ENCODE peak calls at places on chromosomes 5 and 9, in nine cellular contexts. E is tibial nerve, G is A549, N is K562, C is transverse colon, W is HepG2, K is H1, X is GM12878, Z is stomach. Q is an unnamed sample.

GRCh38 chr5:123813937-123814624 is 302.1 kb downstream of the CSNK1G3 start:
- DNase-seq in E (no peak), G (no peak), N (no peak), C (no peak), W (no peak), K (no peak), X (peak; percentile 43), Z (no peak), Q (no peak)

GRCh38 chr5:107026098-107026497 is 644.6 kb downstream of the EFNA5 start:
- DNase-seq in E (no peak), G (no peak), N (no peak), C (no peak), W (no peak), K (no peak), X (no peak), Z (no peak), Q (no peak)

GRCh38 chr5:13659391-13659790 is 285.1 kb downstream of the DNAH5 start:
- DNase-seq in E (no peak), G (no peak), N (no peak), C (no peak), W (no peak), K (no peak), X (no peak), Z (no peak), Q (no peak)

GRCh38 chr5:144774247-144774646 is 603.6 kb downstream of the KCTD16 start:
- DNase-seq in E (no peak), G (no peak), N (no peak), C (no peak), W (no peak), K (no peak), X (no peak), Z (no peak), Q (no peak)

GRCh38 chr9:86714976-86715375 is 232.3 kb downstream of the GAS1 start:
- DNase-seq in E (no peak), G (no peak), N (no peak), C (no peak), W (no peak), K (no peak), X (no peak), Z (no peak), Q (no peak)

GRCh38 chr5:123700624-123701023 is 188.6 kb downstream of the CSNK1G3 start:
- DNase-seq in E (no peak), G (peak; percentile 29), N (no peak), C (no peak), W (no peak), K (no peak), X (no peak), Z (no peak), Q (no peak)

GRCh38 chr5:21649969-21650368 is 1203.2 kb downstream of the CDH12 start:
- DNase-seq in E (no peak), G (no peak), N (no peak), C (no peak), W (no peak), K (no peak), X (no peak), Z (no peak), Q (no peak)

GRCh38 chr5:55480781-55481180 is 54.0 kb downstream of the PLPP1 start:
- DNase-seq in E (no peak), G (no peak), N (no peak), C (no peak), W (no peak), K (no peak), X (no peak), Z (no peak), Q (no peak)

GRCh38 chr9:89853931-89854330 is 249.1 kb downstream of the GADD45G start:
- DNase-seq in E (no peak), G (no peak), N (no peak), C (no peak), W (no peak), K (no peak), X (no peak), Z (no peak), Q (no peak)

GRCh38 chr9:90766736-90767135 is 34.9 kb upstream of the SYK start:
- DNase-seq in E (no peak), G (no peak), N (no peak), C (no peak), W (no peak), K (no peak), X (no peak), Z (no peak), Q (no peak)

GRCh38 chr9:26975728-26976707 is 19.8 kb downstream of the IFT74 start:
- DNase-seq in E (no peak), G (peak; percentile 40), N (no peak), C (peak; percentile 56), W (peak; percentile 32), K (peak; percentile 74), X (no peak), Z (peak; percentile 38), Q (no peak)

GRCh38 chr9:21804791-21805190 is 2.4 kb downstream of the MTAP start:
- DNase-seq in E (no peak), G (no peak), N (no peak), C (no peak), W (no peak), K (no peak), X (no peak), Z (no peak), Q (no peak)

GRCh38 chr9:136031094-136031493 is 64.0 kb downstream of the NACC2 start:
- DNase-seq in E (no peak), G (no peak), N (no peak), C (no peak), W (no peak), K (no peak), X (no peak), Z (no peak), Q (no peak)

GRCh38 chr5:135605221-135605620 is 26.4 kb upstream of the CXCL14 start:
- DNase-seq in E (no peak), G (no peak), N (no peak), C (no peak), W (no peak), K (no peak), X (no peak), Z (no peak), Q (no peak)

GRCh38 chr9:92669890-92670708 is at the start of gene IPPK:
- DNase-seq in E (peak; percentile 95), G (peak; percentile 99), N (peak; percentile 96), C (peak; percentile 98), W (peak; percentile 96), K (peak; percentile 96), X (peak; percentile 91), Z (peak; percentile 98), Q (peak; percentile 98)
- TF ChIP-seq POLR2A in E (peak; percentile 58), G (peak; percentile 76), N (peak; percentile 93), C (peak; percentile 81), W (peak; percentile 89), K (no peak), X (peak; percentile 90), Z (no peak), Q (peak; percentile 58)

GRCh38 chr9:34276772-34277171 is 52.3 kb downstream of the KIF24 start:
- DNase-seq in E (no peak), G (no peak), N (no peak), C (no peak), W (no peak), K (no peak), X (no peak), Z (no peak), Q (no peak)

GRCh38 chr9:34282096-34282495 is 47.0 kb downstream of the KIF24 start:
- DNase-seq in E (no peak), G (no peak), N (no peak), C (no peak), W (no peak), K (no peak), X (no peak), Z (no peak), Q (no peak)

GRCh38 chr9:34275811-34276210 is 53.3 kb downstream of the KIF24 start:
- DNase-seq in E (no peak), G (no peak), N (no peak), C (no peak), W (no peak), K (no peak), X (no peak), Z (no peak), Q (no peak)

DNA sequence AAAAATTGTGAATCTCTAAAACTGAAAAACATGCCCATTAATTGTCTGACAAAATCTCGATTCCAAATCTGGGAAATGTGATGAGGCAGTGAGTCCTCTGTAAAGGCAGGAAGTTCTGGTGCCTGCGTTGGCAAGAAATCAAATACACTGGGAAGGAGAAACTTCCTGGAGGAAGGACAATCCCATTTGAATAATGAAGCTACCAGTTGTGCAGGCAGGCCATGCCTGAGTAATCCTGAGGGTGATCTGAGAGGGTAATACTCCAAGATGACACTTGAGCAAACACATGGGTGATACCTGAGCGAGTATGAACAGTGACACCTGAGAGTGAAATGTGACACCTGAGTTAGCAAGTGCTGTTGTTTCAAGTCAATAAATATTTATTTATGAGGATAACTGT is 49.6 kb downstream of the KIF24 start:
- DNase-seq in E (no peak), G (no peak), N (no peak), C (no peak), W (no peak), K (no peak), X (no peak), Z (no peak), Q (no peak)
- TF ChIP-seq EP300 in E (no peak), G (no peak), N (no peak), C (no peak), W (no peak), K (no peak), X (no peak), Z (no peak), Q (no peak)

DNA sequence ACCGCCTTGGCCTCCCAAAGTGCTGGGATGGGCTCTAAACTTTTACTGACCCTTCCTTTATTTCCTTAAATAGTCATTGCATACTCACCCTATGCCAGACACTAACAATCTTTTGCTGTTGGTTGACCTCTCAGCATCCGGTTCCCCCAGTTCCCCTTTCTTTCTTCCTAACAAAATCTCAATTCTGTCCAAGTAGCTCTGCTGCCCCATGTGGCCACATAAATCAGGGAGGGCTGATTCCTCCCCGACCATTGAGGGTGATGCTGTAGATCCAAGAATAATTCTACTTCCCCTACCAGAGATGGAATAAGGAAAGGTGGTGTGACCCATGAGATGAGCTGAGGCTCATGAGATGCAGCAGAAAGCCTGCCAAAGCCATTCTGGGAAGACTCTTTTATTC is 315.3 kb upstream of the MSX2 start:
- DNase-seq in E (no peak), G (no peak), N (peak; percentile 13), C (no peak), W (no peak), K (no peak), X (no peak), Z (no peak), Q (no peak)
- TF ChIP-seq CTCF in E (no peak), G (peak; percentile 5), N (peak; percentile 44), C (no peak), W (no peak), K (peak; percentile 50), X (no peak), Z (no peak), Q (no peak)

GRCh38 chr5:149521739-149522373 is 29.4 kb downstream of the CSNK1A1 start:
- DNase-seq in E (no peak), G (no peak), N (no peak), C (no peak), W (no peak), K (no peak), X (no peak), Z (no peak), Q (no peak)

GRCh38 chr5:149517461-149518122 is 33.6 kb downstream of the CSNK1A1 start:
- DNase-seq in E (no peak), G (no peak), N (no peak), C (no peak), W (no peak), K (no peak), X (no peak), Z (no peak), Q (no peak)

GRCh38 chr5:149514512-149514911 is 36.7 kb downstream of the CSNK1A1 start:
- DNase-seq in E (no peak), G (no peak), N (no peak), C (no peak), W (no peak), K (no peak), X (no peak), Z (no peak), Q (no peak)

GRCh38 chr5:149519624-149520023 is 31.6 kb downstream of the CSNK1A1 start:
- DNase-seq in E (no peak), G (no peak), N (no peak), C (no peak), W (no peak), K (no peak), X (no peak), Z (no peak), Q (no peak)
- TF ChIP-seq POLR2A in E (no peak), G (no peak), N (no peak), C (no peak), W (no peak), K (no peak), X (no peak), Z (no peak), Q (no peak)

Q was measured in ovary.